ENCODE peak calls at places on chromosomes 4 and X, in nine cellular contexts. One of them, this sample, is unnamed.

GRCh38 chrX:73262991-73263390 is 48.3 kb upstream of the NAP1L2 start:
- DNase-seq in T-helper 1 cell: no peak
- DNase-seq in immature natural killer cell: no peak
- DNase-seq in cardiac muscle cell: no peak
- DNase-seq in PC-3: peak; percentile 38
- DNase-seq in stimulated activated CD4-positive, alpha-beta T cell treated with anti-CD3 and anti-CD28 coated beads, Interleukin-4, amount 100 ng/mL, for 48 hours: no peak
- DNase-seq in mesenteric fat pad: no peak
- DNase-seq in activated CD4-positive, alpha-beta T cell treated with anti-CD3 and anti-CD28 coated beads, Interleukin-2, amount 10 ng/mL, durations not matched to agents 24 days and 14 days: no peak
- DNase-seq in upper lobe of right lung: no peak
- DNase-seq in this sample: no peak

GRCh38 chr4:52572936-52573485 is 86.1 kb downstream of the USP46 start:
- DNase-seq in T-helper 1 cell: no peak
- DNase-seq in immature natural killer cell: no peak
- DNase-seq in cardiac muscle cell: no peak
- DNase-seq in PC-3: peak; percentile 79
- DNase-seq in stimulated activated CD4-positive, alpha-beta T cell treated with anti-CD3 and anti-CD28 coated beads, Interleukin-4, amount 100 ng/mL, for 48 hours: no peak
- DNase-seq in mesenteric fat pad: no peak
- DNase-seq in activated CD4-positive, alpha-beta T cell treated with anti-CD3 and anti-CD28 coated beads, Interleukin-2, amount 10 ng/mL, durations not matched to agents 24 days and 14 days: no peak
- DNase-seq in upper lobe of right lung: no peak
- DNase-seq in this sample: no peak

GRCh38 chr4:135838889-135839288 is 1637.3 kb upstream of the PABPC4L start:
- DNase-seq in T-helper 1 cell: no peak
- DNase-seq in immature natural killer cell: no peak
- DNase-seq in cardiac muscle cell: no peak
- DNase-seq in PC-3: peak; percentile 34
- DNase-seq in stimulated activated CD4-positive, alpha-beta T cell treated with anti-CD3 and anti-CD28 coated beads, Interleukin-4, amount 100 ng/mL, for 48 hours: no peak
- DNase-seq in mesenteric fat pad: no peak
- DNase-seq in activated CD4-positive, alpha-beta T cell treated with anti-CD3 and anti-CD28 coated beads, Interleukin-2, amount 10 ng/mL, durations not matched to agents 24 days and 14 days: no peak
- DNase-seq in upper lobe of right lung: no peak
- DNase-seq in this sample: no peak

GRCh38 chrX:136546369-136546768 is 14.4 kb downstream of the VGLL1 start:
- DNase-seq in T-helper 1 cell: no peak
- DNase-seq in immature natural killer cell: no peak
- DNase-seq in cardiac muscle cell: no peak
- DNase-seq in PC-3: no peak
- DNase-seq in stimulated activated CD4-positive, alpha-beta T cell treated with anti-CD3 and anti-CD28 coated beads, Interleukin-4, amount 100 ng/mL, for 48 hours: no peak
- DNase-seq in mesenteric fat pad: no peak
- DNase-seq in activated CD4-positive, alpha-beta T cell treated with anti-CD3 and anti-CD28 coated beads, Interleukin-2, amount 10 ng/mL, durations not matched to agents 24 days and 14 days: peak; percentile 76
- DNase-seq in upper lobe of right lung: no peak
- DNase-seq in this sample: no peak

GRCh38 chr4:186018261-186018660 is 50.7 kb upstream of the TLR3 start:
- DNase-seq in T-helper 1 cell: no peak
- DNase-seq in immature natural killer cell: no peak
- DNase-seq in cardiac muscle cell: no peak
- DNase-seq in PC-3: no peak
- DNase-seq in stimulated activated CD4-positive, alpha-beta T cell treated with anti-CD3 and anti-CD28 coated beads, Interleukin-4, amount 100 ng/mL, for 48 hours: no peak
- DNase-seq in mesenteric fat pad: no peak
- DNase-seq in activated CD4-positive, alpha-beta T cell treated with anti-CD3 and anti-CD28 coated beads, Interleukin-2, amount 10 ng/mL, durations not matched to agents 24 days and 14 days: no peak
- DNase-seq in upper lobe of right lung: no peak
- DNase-seq in this sample: no peak

GRCh38 chr4:105277702-105278101 is 131.0 kb downstream of the TET2 start:
- DNase-seq in T-helper 1 cell: no peak
- DNase-seq in immature natural killer cell: no peak
- DNase-seq in cardiac muscle cell: no peak
- DNase-seq in PC-3: no peak
- DNase-seq in stimulated activated CD4-positive, alpha-beta T cell treated with anti-CD3 and anti-CD28 coated beads, Interleukin-4, amount 100 ng/mL, for 48 hours: no peak
- DNase-seq in mesenteric fat pad: no peak
- DNase-seq in activated CD4-positive, alpha-beta T cell treated with anti-CD3 and anti-CD28 coated beads, Interleukin-2, amount 10 ng/mL, durations not matched to agents 24 days and 14 days: no peak
- DNase-seq in upper lobe of right lung: no peak
- DNase-seq in this sample: no peak

GRCh38 chr4:17385403-17385802 is 126.5 kb downstream of the QDPR start:
- DNase-seq in T-helper 1 cell: no peak
- DNase-seq in immature natural killer cell: peak; percentile 34
- DNase-seq in cardiac muscle cell: peak; percentile 1
- DNase-seq in PC-3: no peak
- DNase-seq in stimulated activated CD4-positive, alpha-beta T cell treated with anti-CD3 and anti-CD28 coated beads, Interleukin-4, amount 100 ng/mL, for 48 hours: no peak
- DNase-seq in mesenteric fat pad: no peak
- DNase-seq in activated CD4-positive, alpha-beta T cell treated with anti-CD3 and anti-CD28 coated beads, Interleukin-2, amount 10 ng/mL, durations not matched to agents 24 days and 14 days: peak; percentile 75
- DNase-seq in upper lobe of right lung: no peak
- DNase-seq in this sample: peak; percentile 54

GRCh38 chrX:134551365-134552095 is 91.6 kb downstream of the HPRT1 start:
- DNase-seq in T-helper 1 cell: no peak
- DNase-seq in immature natural killer cell: no peak
- DNase-seq in cardiac muscle cell: no peak
- DNase-seq in PC-3: peak; percentile 68
- DNase-seq in stimulated activated CD4-positive, alpha-beta T cell treated with anti-CD3 and anti-CD28 coated beads, Interleukin-4, amount 100 ng/mL, for 48 hours: no peak
- DNase-seq in mesenteric fat pad: no peak
- DNase-seq in activated CD4-positive, alpha-beta T cell treated with anti-CD3 and anti-CD28 coated beads, Interleukin-2, amount 10 ng/mL, durations not matched to agents 24 days and 14 days: no peak
- DNase-seq in upper lobe of right lung: no peak
- DNase-seq in this sample: no peak

GRCh38 chrX:9940397-9940796 is 26.8 kb upstream of the CLDN34 start:
- DNase-seq in T-helper 1 cell: no peak
- DNase-seq in immature natural killer cell: no peak
- DNase-seq in cardiac muscle cell: no peak
- DNase-seq in PC-3: peak; percentile 85
- DNase-seq in stimulated activated CD4-positive, alpha-beta T cell treated with anti-CD3 and anti-CD28 coated beads, Interleukin-4, amount 100 ng/mL, for 48 hours: no peak
- DNase-seq in mesenteric fat pad: no peak
- DNase-seq in activated CD4-positive, alpha-beta T cell treated with anti-CD3 and anti-CD28 coated beads, Interleukin-2, amount 10 ng/mL, durations not matched to agents 24 days and 14 days: no peak
- DNase-seq in upper lobe of right lung: no peak
- DNase-seq in this sample: no peak

GRCh38 chr4:40626183-40626990 is 3.3 kb downstream of the RBM47 start:
- DNase-seq in T-helper 1 cell: no peak
- DNase-seq in immature natural killer cell: no peak
- DNase-seq in cardiac muscle cell: no peak
- DNase-seq in PC-3: peak; percentile 51
- DNase-seq in stimulated activated CD4-positive, alpha-beta T cell treated with anti-CD3 and anti-CD28 coated beads, Interleukin-4, amount 100 ng/mL, for 48 hours: no peak
- DNase-seq in mesenteric fat pad: no peak
- DNase-seq in activated CD4-positive, alpha-beta T cell treated with anti-CD3 and anti-CD28 coated beads, Interleukin-2, amount 10 ng/mL, durations not matched to agents 24 days and 14 days: no peak
- DNase-seq in upper lobe of right lung: no peak
- DNase-seq in this sample: no peak

GRCh38 chr4:111778543-111778942 is 366.7 kb upstream of the FAM241A start:
- DNase-seq in T-helper 1 cell: no peak
- DNase-seq in immature natural killer cell: no peak
- DNase-seq in cardiac muscle cell: peak; percentile 37
- DNase-seq in PC-3: no peak
- DNase-seq in stimulated activated CD4-positive, alpha-beta T cell treated with anti-CD3 and anti-CD28 coated beads, Interleukin-4, amount 100 ng/mL, for 48 hours: no peak
- DNase-seq in mesenteric fat pad: no peak
- DNase-seq in activated CD4-positive, alpha-beta T cell treated with anti-CD3 and anti-CD28 coated beads, Interleukin-2, amount 10 ng/mL, durations not matched to agents 24 days and 14 days: no peak
- DNase-seq in upper lobe of right lung: no peak
- DNase-seq in this sample: no peak

GRCh38 chr4:49032440-49033161 is 46.5 kb downstream of the CWH43 start:
- DNase-seq in T-helper 1 cell: no peak
- DNase-seq in immature natural killer cell: no peak
- DNase-seq in cardiac muscle cell: no peak
- DNase-seq in PC-3: peak; percentile 54
- DNase-seq in stimulated activated CD4-positive, alpha-beta T cell treated with anti-CD3 and anti-CD28 coated beads, Interleukin-4, amount 100 ng/mL, for 48 hours: peak; percentile 4
- DNase-seq in mesenteric fat pad: no peak
- DNase-seq in activated CD4-positive, alpha-beta T cell treated with anti-CD3 and anti-CD28 coated beads, Interleukin-2, amount 10 ng/mL, durations not matched to agents 24 days and 14 days: peak; percentile 58
- DNase-seq in upper lobe of right lung: no peak
- DNase-seq in this sample: no peak

GRCh38 chr4:53601251-53601764 is 10.0 kb upstream of the LNX1 start:
- DNase-seq in T-helper 1 cell: no peak
- DNase-seq in immature natural killer cell: no peak
- DNase-seq in cardiac muscle cell: peak; percentile 43
- DNase-seq in PC-3: peak; percentile 46
- DNase-seq in stimulated activated CD4-positive, alpha-beta T cell treated with anti-CD3 and anti-CD28 coated beads, Interleukin-4, amount 100 ng/mL, for 48 hours: no peak
- DNase-seq in mesenteric fat pad: no peak
- DNase-seq in activated CD4-positive, alpha-beta T cell treated with anti-CD3 and anti-CD28 coated beads, Interleukin-2, amount 10 ng/mL, durations not matched to agents 24 days and 14 days: no peak
- DNase-seq in upper lobe of right lung: no peak
- DNase-seq in this sample: peak; percentile 52

GRCh38 chr4:30962949-30963348 is 242.8 kb downstream of the PCDH7 start:
- DNase-seq in T-helper 1 cell: no peak
- DNase-seq in immature natural killer cell: no peak
- DNase-seq in cardiac muscle cell: no peak
- DNase-seq in PC-3: no peak
- DNase-seq in stimulated activated CD4-positive, alpha-beta T cell treated with anti-CD3 and anti-CD28 coated beads, Interleukin-4, amount 100 ng/mL, for 48 hours: no peak
- DNase-seq in mesenteric fat pad: no peak
- DNase-seq in activated CD4-positive, alpha-beta T cell treated with anti-CD3 and anti-CD28 coated beads, Interleukin-2, amount 10 ng/mL, durations not matched to agents 24 days and 14 days: no peak
- DNase-seq in upper lobe of right lung: no peak
- DNase-seq in this sample: no peak

GRCh38 chr4:6107114-6107791 is 89.0 kb upstream of the C4orf50 start:
- DNase-seq in T-helper 1 cell: no peak
- DNase-seq in immature natural killer cell: no peak
- DNase-seq in cardiac muscle cell: no peak
- DNase-seq in PC-3: no peak
- DNase-seq in stimulated activated CD4-positive, alpha-beta T cell treated with anti-CD3 and anti-CD28 coated beads, Interleukin-4, amount 100 ng/mL, for 48 hours: no peak
- DNase-seq in mesenteric fat pad: peak; percentile 62
- DNase-seq in activated CD4-positive, alpha-beta T cell treated with anti-CD3 and anti-CD28 coated beads, Interleukin-2, amount 10 ng/mL, durations not matched to agents 24 days and 14 days: no peak
- DNase-seq in upper lobe of right lung: no peak
- DNase-seq in this sample: no peak

GRCh38 chrX:9369802-9370291 is 95.0 kb upstream of the TBL1X start:
- DNase-seq in T-helper 1 cell: no peak
- DNase-seq in immature natural killer cell: peak; percentile 70
- DNase-seq in cardiac muscle cell: no peak
- DNase-seq in PC-3: no peak
- DNase-seq in stimulated activated CD4-positive, alpha-beta T cell treated with anti-CD3 and anti-CD28 coated beads, Interleukin-4, amount 100 ng/mL, for 48 hours: no peak
- DNase-seq in mesenteric fat pad: no peak
- DNase-seq in activated CD4-positive, alpha-beta T cell treated with anti-CD3 and anti-CD28 coated beads, Interleukin-2, amount 10 ng/mL, durations not matched to agents 24 days and 14 days: peak; percentile 63
- DNase-seq in upper lobe of right lung: no peak
- DNase-seq in this sample: no peak

GRCh38 chr4:122854444-122854843 is 27.8 kb downstream of the FGF2 start:
- DNase-seq in T-helper 1 cell: no peak
- DNase-seq in immature natural killer cell: no peak
- DNase-seq in cardiac muscle cell: no peak
- DNase-seq in PC-3: no peak
- DNase-seq in stimulated activated CD4-positive, alpha-beta T cell treated with anti-CD3 and anti-CD28 coated beads, Interleukin-4, amount 100 ng/mL, for 48 hours: no peak
- DNase-seq in mesenteric fat pad: no peak
- DNase-seq in activated CD4-positive, alpha-beta T cell treated with anti-CD3 and anti-CD28 coated beads, Interleukin-2, amount 10 ng/mL, durations not matched to agents 24 days and 14 days: no peak
- DNase-seq in upper lobe of right lung: no peak
- DNase-seq in this sample: no peak

GRCh38 chr4:85406185-85406584 is 68.8 kb upstream of the ARHGAP24 start:
- DNase-seq in T-helper 1 cell: no peak
- DNase-seq in immature natural killer cell: no peak
- DNase-seq in cardiac muscle cell: no peak
- DNase-seq in PC-3: no peak
- DNase-seq in stimulated activated CD4-positive, alpha-beta T cell treated with anti-CD3 and anti-CD28 coated beads, Interleukin-4, amount 100 ng/mL, for 48 hours: no peak
- DNase-seq in mesenteric fat pad: no peak
- DNase-seq in activated CD4-positive, alpha-beta T cell treated with anti-CD3 and anti-CD28 coated beads, Interleukin-2, amount 10 ng/mL, durations not matched to agents 24 days and 14 days: no peak
- DNase-seq in upper lobe of right lung: no peak
- DNase-seq in this sample: no peak

GRCh38 chr4:64158648-64159326 is 250.5 kb downstream of the TECRL start:
- DNase-seq in T-helper 1 cell: peak; percentile 5
- DNase-seq in immature natural killer cell: no peak
- DNase-seq in cardiac muscle cell: peak; percentile 78
- DNase-seq in PC-3: peak; percentile 90
- DNase-seq in stimulated activated CD4-positive, alpha-beta T cell treated with anti-CD3 and anti-CD28 coated beads, Interleukin-4, amount 100 ng/mL, for 48 hours: peak; percentile 50
- DNase-seq in mesenteric fat pad: no peak
- DNase-seq in activated CD4-positive, alpha-beta T cell treated with anti-CD3 and anti-CD28 coated beads, Interleukin-2, amount 10 ng/mL, durations not matched to agents 24 days and 14 days: peak; percentile 84
- DNase-seq in upper lobe of right lung: no peak
- DNase-seq in this sample: no peak

GRCh38 chrX:135185795-135186443 is 14.7 kb upstream of the CT55 start:
- DNase-seq in T-helper 1 cell: peak; percentile 17
- DNase-seq in immature natural killer cell: peak; percentile 30
- DNase-seq in cardiac muscle cell: peak; percentile 56
- DNase-seq in PC-3: peak; percentile 67
- DNase-seq in stimulated activated CD4-positive, alpha-beta T cell treated with anti-CD3 and anti-CD28 coated beads, Interleukin-4, amount 100 ng/mL, for 48 hours: peak; percentile 3
- DNase-seq in mesenteric fat pad: no peak
- DNase-seq in activated CD4-positive, alpha-beta T cell treated with anti-CD3 and anti-CD28 coated beads, Interleukin-2, amount 10 ng/mL, durations not matched to agents 24 days and 14 days: peak; percentile 80
- DNase-seq in upper lobe of right lung: no peak
- DNase-seq in this sample: no peak

This sample was measured in right lobe of liver.